ENCODE peak calls at places on chromosomes 6 and 20, in nine cellular contexts. M is choroid plexus epithelial cell, N is HFF-Myc, P is dorsolateral prefrontal cortex, X is GM12865, B is fibroblast of pulmonary artery, U is body of pancreas, F is HL-60, S is upper lobe of right lung. V is an unnamed sample.

GRCh38 chr6:135334169-135334568 is 153.1 kb downstream of the MYB start:
- DNase-seq in U (no peak), P (no peak), B (peak; percentile 27), F (no peak), N (no peak), X (no peak), S (no peak), M (peak; percentile 61), V (peak; percentile 11)

GRCh38 chr6:69985180-69985579 is 118.8 kb downstream of the COL19A1 start:
- DNase-seq in N (no peak), M (peak; percentile 27), U (no peak), S (no peak), P (no peak), F (no peak), X (peak; percentile 20), B (no peak), V (peak; percentile 22)

GRCh38 chr20:57220187-57221165 is 46.0 kb downstream of the BMP7 start:
- DNase-seq in F (no peak), U (no peak), N (peak; percentile 83), B (no peak), P (no peak), M (no peak), S (no peak), X (no peak), V (peak; percentile 25)

GRCh38 chr6:159036673-159037072 is 8.1 kb downstream of the TAGAP start:
- DNase-seq in M (no peak), B (no peak), P (no peak), X (no peak), F (no peak), S (no peak), U (no peak), N (no peak), V (no peak)

GRCh38 chr6:101397199-101397598 is 3.7 kb downstream of the GRIK2 start:
- DNase-seq in B (peak; percentile 43), M (peak; percentile 58), S (no peak), N (no peak), U (no peak), F (no peak), X (no peak), P (no peak), V (peak; percentile 8)

GRCh38 chr20:38135641-38136420 is 29.2 kb downstream of the TGM2 start:
- DNase-seq in N (no peak), S (peak; percentile 55), B (no peak), F (no peak), M (no peak), X (no peak), P (no peak), U (no peak), V (no peak)

GRCh38 chr6:74879234-74879633 is 326.6 kb downstream of the COL12A1 start:
- DNase-seq in B (peak; percentile 92), S (no peak), N (peak; percentile 25), F (no peak), M (peak; percentile 94), P (no peak), U (no peak), X (no peak), V (peak; percentile 70)

GRCh38 chr6:67768972-67769371 is 866.1 kb upstream of the ADGRB3 start:
- DNase-seq in S (no peak), X (peak; percentile 21), B (no peak), M (no peak), F (no peak), N (no peak), P (no peak), U (no peak), V (no peak)

GRCh38 chr6:43496370-43497128 is 13.6 kb downstream of the LRRC73 start:
- DNase-seq in B (peak; percentile 43), S (no peak), X (peak; percentile 35), P (no peak), U (no peak), M (peak; percentile 57), N (no peak), F (no peak), V (peak; percentile 75)

GRCh38 chr6:130975325-130975724 is 87.7 kb downstream of the EPB41L2 start:
- DNase-seq in P (no peak), N (no peak), F (no peak), B (peak; percentile 29), X (no peak), U (no peak), S (no peak), M (no peak), V (peak; percentile 52)

GRCh38 chr6:142207265-142207877 is 60.3 kb downstream of the VTA1 start:
- DNase-seq in P (no peak), F (peak; percentile 40), S (no peak), U (peak; percentile 55), M (peak; percentile 80), B (peak; percentile 83), X (peak; percentile 22), N (peak; percentile 43), V (peak; percentile 76)

GRCh38 chr6:32685603-32686002 is 19.1 kb upstream of the HLA-DQB1 start:
- DNase-seq in B (no peak), P (no peak), F (no peak), U (no peak), X (peak; percentile 92), M (peak; percentile 63), N (no peak), S (no peak), V (no peak)

GRCh38 chr6:44179072-44179536 is 20.5 kb downstream of the CAPN11 start:
- DNase-seq in N (no peak), M (no peak), B (no peak), S (no peak), F (no peak), X (no peak), U (no peak), P (no peak), V (peak; percentile 16)

GRCh38 chr6:79597155-79597554 is 34.0 kb upstream of the SH3BGRL2 start:
- DNase-seq in U (no peak), X (no peak), B (no peak), N (no peak), F (no peak), S (no peak), M (no peak), P (no peak), V (no peak)

GRCh38 chr6:158559895-158560786 is at the start of gene TMEM181:
- DNase-seq in S (peak; percentile 95), F (peak; percentile 81), M (peak; percentile 84), B (peak; percentile 84), P (peak; percentile 79), X (peak; percentile 92), U (peak; percentile 85), N (no peak), V (peak; percentile 86)

GRCh38 chr6:119340766-119341487 is 8.6 kb downstream of the MAN1A1 start:
- DNase-seq in F (no peak), P (no peak), U (peak; percentile 29), X (no peak), B (no peak), M (peak; percentile 40), S (no peak), N (no peak), V (no peak)
- H3K4me3 ChIP-seq in F (no peak overlapping the region), P (no peak overlapping the region), U (no peak overlapping the region), X (no peak overlapping the region), B (no peak overlapping the region), M (no peak overlapping the region), S (no peak overlapping the region), N (no peak overlapping the region), V (no peak overlapping the region)

DNA sequence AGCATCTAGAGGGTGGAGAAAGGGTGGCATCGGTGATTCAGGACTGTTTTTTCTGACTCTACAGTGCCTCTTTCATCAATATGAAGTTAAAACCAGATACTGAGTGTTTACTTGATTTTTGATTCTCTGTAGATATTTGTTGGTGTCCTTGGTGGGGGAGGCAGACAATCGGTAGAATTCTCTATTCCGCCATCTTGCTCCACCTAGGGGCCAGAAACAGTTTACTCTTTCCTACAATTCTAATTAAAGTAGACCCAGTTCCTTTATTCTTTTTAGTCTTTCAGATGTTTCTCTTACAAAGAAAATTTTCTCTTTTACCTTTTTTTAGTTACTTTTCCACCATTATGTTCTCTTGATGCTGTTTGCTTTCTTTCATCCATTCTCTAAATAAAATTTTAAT is 162.1 kb upstream of the RAB32 start:
- DNase-seq in U (no peak), P (no peak), F (no peak), B (no peak), S (no peak), N (no peak), M (peak; percentile 17), X (no peak), V (no peak)
- TF ChIP-seq CTCF in U (no peak), P (no peak), F (no peak), B (peak; percentile 36), S (no peak), N (peak; percentile 17), M (peak; percentile 57), X (no peak), V (peak; percentile 11)

DNA sequence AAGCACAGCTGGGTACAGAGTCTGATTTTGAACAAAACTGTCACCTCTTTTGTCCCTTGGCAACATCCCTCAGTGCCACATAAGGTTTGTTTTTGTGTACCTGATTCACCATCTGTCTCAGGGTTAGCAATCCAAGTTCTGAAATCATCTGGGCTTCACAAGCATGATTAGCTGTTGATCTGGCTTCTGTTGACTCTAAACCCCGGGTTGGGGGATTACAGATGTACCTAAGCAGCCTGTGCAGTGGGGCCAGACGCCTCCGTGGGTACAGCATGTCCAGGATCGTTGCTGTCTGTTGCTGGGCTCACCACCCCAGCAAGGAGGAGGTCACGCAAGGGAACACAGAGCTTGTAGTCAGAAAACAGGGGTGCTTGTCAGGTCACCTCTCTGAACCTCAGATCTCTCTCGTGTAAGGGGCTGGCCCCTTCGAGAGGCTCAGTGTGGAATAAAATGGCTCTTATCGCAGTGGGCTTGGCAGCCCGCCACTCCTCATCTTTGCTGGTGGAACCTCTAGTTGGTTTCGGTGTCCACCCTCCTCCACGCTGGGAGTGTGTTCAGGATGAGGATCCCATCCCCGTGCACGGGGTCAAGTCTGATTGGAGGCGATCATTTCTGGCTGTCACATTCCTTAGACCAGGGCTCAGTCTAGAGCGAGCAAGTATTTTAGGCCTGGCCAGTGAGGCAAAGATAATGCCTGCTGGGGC is 39.1 kb upstream of the ZNF831 start:
- DNase-seq in F (no peak), P (no peak), S (no peak), B (no peak), X (no peak), U (no peak), M (no peak), N (no peak), V (no peak)
- H3K4me3 ChIP-seq in F (no peak overlapping the region), P (no peak overlapping the region), S (no peak overlapping the region), B (no peak overlapping the region), X (no peak overlapping the region), U (no peak overlapping the region), M (no peak overlapping the region), N (no peak overlapping the region), V (no peak overlapping the region)

GRCh38 chr6:30481213-30481964 is 7.9 kb upstream of the HLA-E start:
- DNase-seq in B (no peak), U (no peak), X (no peak), M (no peak), F (no peak), N (no peak), S (no peak), P (no peak), V (no peak)

GRCh38 chr6:30485236-30485635 is 4.1 kb upstream of the HLA-E start:
- DNase-seq in N (no peak), B (no peak), S (no peak), U (no peak), M (no peak), F (no peak), P (no peak), X (no peak), V (no peak)

GRCh38 chr6:30480536-30481156 is 8.7 kb upstream of the HLA-E start:
- DNase-seq in B (no peak), N (no peak), M (peak; percentile 21), F (peak; percentile 68), P (no peak), U (no peak), X (peak; percentile 57), S (no peak), V (no peak)

GRCh38 chr6:30489081-30490030 is at the start of gene HLA-E:
- DNase-seq in U (peak; percentile 92), S (peak; percentile 92), P (peak; percentile 81), X (peak; percentile 100), F (peak; percentile 98), B (peak; percentile 100), N (peak; percentile 100), M (peak; percentile 100), V (peak; percentile 99)

GRCh38 chr6:30483677-30484279 is 5.5 kb upstream of the HLA-E start:
- DNase-seq in F (peak; percentile 33), S (no peak), X (peak; percentile 79), M (peak; percentile 87), P (no peak), U (peak; percentile 36), N (peak; percentile 56), B (peak; percentile 88), V (peak; percentile 51)
- TF ChIP-seq CTCF in F (peak; percentile 4), S (peak; percentile 64), X (peak; percentile 47), M (peak; percentile 66), P (peak; percentile 75), U (peak; percentile 76), N (peak; percentile 49), B (peak; percentile 60), V (peak; percentile 40)